ENCODE peak calls at places on chromosomes 16 and 17, in eight cellular contexts. G is BE2C, I is H9, E is GM23338, K is activated B cell treated with CpG ODN at 0.5 μM for 24 hours, W is fibroblast of mammary gland, A is adrenal gland, L is neural crest cell. T is an unnamed sample.

GRCh38 chr16:67748791-67749282 is 29.7 kb upstream of the GFOD2 start:
- DNase-seq in W (no peak), I (no peak), L (no peak), E (no peak), K (no peak), G (no peak), A (no peak), T (no peak)

GRCh38 chr16:8522757-8523156 is 67.6 kb downstream of the TMEM114 start:
- DNase-seq in L (no peak), A (no peak), K (no peak), E (no peak), G (no peak), W (no peak), I (no peak), T (no peak)

GRCh38 chr17:64091116-64091515 is 38.8 kb downstream of the ERN1 start:
- DNase-seq in E (no peak), K (no peak), L (no peak), A (no peak), I (no peak), G (no peak), W (peak), T (no peak)

GRCh38 chr17:29007456-29008455 is 1.9 kb upstream of the SEZ6 start:
- DNase-seq in G (no peak), E (no peak), I (no peak), W (peak), L (no peak), K (no peak), A (no peak), T (no peak)

GRCh38 chr16:19274178-19274797 is 11.2 kb upstream of the CLEC19A start:
- DNase-seq in L (no peak), I (no peak), W (no peak), K (no peak), E (no peak), A (no peak), G (no peak), T (no peak)

GRCh38 chr17:64128787-64129514 is 993 bp downstream of the ERN1 start:
- DNase-seq in I (peak), K (peak), E (peak), A (no peak), W (peak), G (no peak), L (no peak), T (no peak)

GRCh38 chr17:65394811-65395472 is 166.5 kb downstream of the AXIN2 start:
- DNase-seq in E (peak), I (no peak), W (no peak), K (no peak), G (no peak), A (no peak), L (no peak), T (no peak)

GRCh38 chr17:77555741-77556291 is 402.7 kb upstream of the TNRC6C start:
- DNase-seq in W (peak), L (no peak), G (peak), K (no peak), E (no peak), I (no peak), A (peak), T (no peak)

GRCh38 chr17:79836952-79837887 is 2.0 kb downstream of the CBX4 start:
- DNase-seq in A (peak), L (peak), G (peak), E (peak), I (peak), W (peak), K (peak), T (no peak)

GRCh38 chr16:20792216-20792615 is 14.1 kb downstream of the ERI2 start:
- DNase-seq in K (no peak), W (no peak), A (no peak), G (no peak), L (no peak), I (no peak), E (no peak), T (no peak)

GRCh38 chr16:17921357-17921978 is 415.1 kb downstream of the NPIPA8 start:
- DNase-seq in W (peak), A (peak), G (peak), E (peak), L (peak), K (peak), I (peak), T (peak)

GRCh38 chr16:66620419-66620775 is 15.9 kb downstream of the CMTM3 start:
- DNase-seq in L (no peak), E (no peak), I (no peak), W (no peak), G (no peak), K (no peak), A (no peak), T (no peak)

GRCh38 chr17:37743875-37744632 is 805 bp downstream of the HNF1B start:
- DNase-seq in I (peak), K (peak), W (no peak), E (peak), L (peak), A (no peak), G (no peak), T (peak)

GRCh38 chr16:5058476-5058875 is 7.3 kb downstream of the C16orf89 start:
- DNase-seq in W (no peak), I (peak), L (peak), E (peak), K (no peak), A (no peak), G (peak), T (peak)
- TF ChIP-seq CTCF in W (no peak), I (peak), L (peak), E (peak), K (no peak), A (no peak), G (peak), T (peak)

GRCh38 chr17:43021739-43022512 is at the start of gene VAT1:
- DNase-seq in G (peak), L (peak), E (peak), W (peak), K (peak), I (peak), A (peak), T (peak)
- TF ChIP-seq CTCF in G (no peak), L (no peak), E (no peak), W (no peak), K (no peak), I (peak), A (no peak), T (no peak)

DNA sequence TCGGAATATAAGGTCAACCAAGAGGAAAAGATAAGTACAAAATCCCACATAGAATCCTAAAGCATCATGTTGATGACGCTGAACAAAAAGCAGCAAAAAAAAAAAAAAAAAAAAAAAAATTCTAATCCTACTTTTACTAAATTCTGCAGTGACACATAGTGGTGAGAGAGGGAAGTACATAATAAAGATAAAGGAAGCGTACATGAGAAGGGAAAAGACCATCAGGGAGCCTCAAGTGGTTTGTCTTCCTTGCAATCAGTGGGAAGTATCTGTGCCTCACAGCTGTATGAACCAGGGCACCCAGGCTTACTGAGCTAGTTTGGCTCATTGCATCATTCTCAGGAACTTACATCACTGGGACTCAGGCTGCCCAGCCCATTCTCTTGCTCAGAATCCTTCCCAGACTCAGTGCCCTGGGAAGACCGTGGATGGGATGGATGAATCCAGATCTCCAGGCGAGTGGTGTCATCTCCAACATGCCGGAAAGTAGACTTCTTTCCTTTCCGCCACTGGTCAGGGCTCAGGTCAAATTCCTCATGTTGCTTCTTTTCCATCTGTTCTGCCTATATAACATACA is 21.2 kb downstream of the SMG6 start:
- DNase-seq in L (no peak), A (no peak), G (no peak), I (peak), K (no peak), E (peak), W (peak), T (no peak)
- TF ChIP-seq CTCF in L (peak), A (peak), G (peak), I (peak), K (no peak), E (peak), W (peak), T (peak)

GRCh38 chr17:42026821-42027539 is 7.1 kb downstream of the NKIRAS2 start:
- DNase-seq in L (no peak), A (no peak), E (no peak), W (no peak), I (no peak), G (no peak), K (no peak), T (no peak)
- TF ChIP-seq CTCF in L (no peak), A (no peak), E (no peak), W (no peak), I (no peak), G (no peak), K (no peak), T (no peak)

DNA sequence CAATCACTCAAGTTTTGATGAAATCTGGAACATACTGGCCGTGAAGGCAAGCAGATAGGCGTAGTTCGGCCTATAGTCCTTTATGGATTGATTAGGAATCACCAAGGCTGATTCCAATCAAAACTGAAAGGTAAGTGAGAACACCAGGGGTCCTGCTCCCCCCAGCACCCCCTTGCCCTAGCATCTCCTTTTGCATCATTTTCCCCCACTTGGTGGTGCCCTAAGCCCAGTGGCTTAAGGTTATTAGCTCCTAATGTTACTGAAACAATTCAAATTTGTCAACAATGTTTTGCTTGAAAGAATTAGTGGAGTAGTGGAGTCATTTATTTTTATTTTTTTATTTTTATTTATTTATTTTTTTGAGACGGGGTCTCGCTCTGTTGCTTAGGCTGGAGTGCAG is 4.9 kb downstream of the SLFN14 start:
- DNase-seq in K (no peak), E (peak), A (no peak), G (no peak), I (no peak), L (no peak), W (no peak), T (no peak)
- TF ChIP-seq CTCF in K (no peak), E (peak), A (no peak), G (peak), I (peak), L (no peak), W (peak), T (no peak)

GRCh38 chr16:75062944-75063444 is 53.6 kb downstream of the LDHD start:
- DNase-seq in L (no peak), W (no peak), A (no peak), I (no peak), G (no peak), E (no peak), K (no peak), T (no peak)
- TF ChIP-seq CTCF in L (no peak), W (no peak), A (no peak), I (no peak), G (no peak), E (peak), K (no peak), T (no peak)

DNA sequence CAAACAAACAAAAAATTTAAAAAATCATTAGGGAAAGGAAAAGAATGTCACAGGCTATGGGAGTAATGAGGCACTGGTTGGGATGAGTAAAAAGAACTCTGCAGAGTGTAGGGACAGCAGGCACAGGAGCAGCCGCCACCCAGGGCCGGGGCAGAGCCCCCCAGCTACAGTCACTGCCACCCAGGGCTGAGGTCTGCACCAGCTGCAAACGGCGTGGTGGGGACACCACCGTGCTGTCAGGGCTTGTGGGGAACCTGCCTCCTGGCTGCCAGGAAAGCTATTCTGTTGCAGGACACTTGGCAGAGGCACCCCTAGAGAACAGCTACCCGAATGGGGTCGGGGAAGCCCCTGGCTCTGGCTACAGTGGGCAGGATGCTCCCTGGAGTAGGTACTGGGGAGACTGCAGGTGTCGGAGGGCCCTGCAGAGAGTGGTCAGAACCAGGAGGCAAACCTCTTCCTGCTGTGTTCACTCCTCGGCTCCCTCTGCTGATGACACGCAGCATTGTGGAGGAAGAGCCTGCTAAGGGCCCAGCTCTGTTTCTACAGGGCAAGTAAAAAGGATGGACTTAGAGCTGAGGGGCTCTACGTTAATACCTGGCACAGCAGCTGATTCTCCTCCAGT is 32.3 kb upstream of the CAPN15 start:
- DNase-seq in A (no peak), I (peak), W (peak), K (no peak), E (peak), G (peak), L (no peak), T (peak)
- TF ChIP-seq CTCF in A (no peak), I (peak), W (peak), K (no peak), E (peak), G (peak), L (peak), T (no peak)

GRCh38 chr16:77998350-77999023 is 23.9 kb upstream of the CLEC3A start:
- DNase-seq in A (no peak), K (no peak), L (no peak), I (no peak), G (no peak), W (no peak), E (peak), T (no peak)

GRCh38 chr16:78007121-78007520 is 15.2 kb upstream of the CLEC3A start:
- DNase-seq in K (no peak), E (no peak), W (no peak), A (no peak), I (no peak), L (no peak), G (no peak), T (no peak)

GRCh38 chr16:78005881-78006280 is 16.5 kb upstream of the CLEC3A start:
- DNase-seq in I (no peak), E (peak), W (peak), L (peak), A (no peak), G (peak), K (no peak), T (no peak)

GRCh38 chr16:78004501-78004900 is 17.8 kb upstream of the CLEC3A start:
- DNase-seq in A (no peak), I (no peak), K (no peak), L (no peak), W (no peak), G (no peak), E (no peak), T (no peak)

GRCh38 chr16:78002915-78003538 is 19.3 kb upstream of the CLEC3A start:
- DNase-seq in E (peak), I (peak), A (peak), L (peak), G (peak), W (peak), K (peak), T (peak)
- TF ChIP-seq CTCF in E (peak), I (peak), A (peak), L (peak), G (peak), W (peak), K (no peak), T (peak)